ENCODE peak calls at places on chromosomes 1 and 21, in five cellular contexts. B is tibial nerve; G is glutamatergic neuron; S is pancreas; W is CD8-positive, alpha-beta T cell. I is an unnamed sample.

GRCh38 chr1:99737016-99737415 is 29.4 kb downstream of the FRRS1 start:
- DNase-seq in W (no peak), S (no peak), B (peak; percentile 28), G (peak; percentile 22), I (peak; percentile 82)

GRCh38 chr1:1000357-1001056 is 610 bp upstream of the HES4 start:
- DNase-seq in B (peak; percentile 57), S (peak; percentile 62), G (peak; percentile 90), W (peak; percentile 57), I (peak; percentile 73)

GRCh38 chr1:226526801-226527595 is 21.6 kb upstream of the STUM start:
- DNase-seq in B (no peak), S (peak; percentile 74), W (no peak), G (no peak), I (peak; percentile 91)

GRCh38 chr1:47901001-47901575 is 96.1 kb downstream of the TRABD2B start:
- DNase-seq in S (no peak), G (no peak), W (no peak), B (no peak), I (no peak)

GRCh38 chr1:2134604-2135307 is 59.8 kb downstream of the FAAP20 start:
- DNase-seq in G (no peak), S (no peak), B (no peak), W (no peak), I (no peak)

GRCh38 chr1:189269011-189269410 is 1208.7 kb downstream of the BRINP3 start:
- DNase-seq in B (no peak), G (no peak), W (no peak), S (no peak), I (peak; percentile 68)

GRCh38 chr1:194816859-194817258 is 1630.4 kb upstream of the B3GALT2 start:
- DNase-seq in W (no peak), B (no peak), G (no peak), S (no peak), I (no peak)

GRCh38 chr1:216502528-216503162 is 79.4 kb upstream of the USH2A start:
- DNase-seq in B (no peak), S (no peak), W (no peak), G (no peak), I (peak; percentile 34)

GRCh38 chr1:212728606-212729005 is 29.0 kb upstream of the BATF3 start:
- DNase-seq in G (no peak), B (no peak), S (no peak), W (no peak), I (no peak)

DNA sequence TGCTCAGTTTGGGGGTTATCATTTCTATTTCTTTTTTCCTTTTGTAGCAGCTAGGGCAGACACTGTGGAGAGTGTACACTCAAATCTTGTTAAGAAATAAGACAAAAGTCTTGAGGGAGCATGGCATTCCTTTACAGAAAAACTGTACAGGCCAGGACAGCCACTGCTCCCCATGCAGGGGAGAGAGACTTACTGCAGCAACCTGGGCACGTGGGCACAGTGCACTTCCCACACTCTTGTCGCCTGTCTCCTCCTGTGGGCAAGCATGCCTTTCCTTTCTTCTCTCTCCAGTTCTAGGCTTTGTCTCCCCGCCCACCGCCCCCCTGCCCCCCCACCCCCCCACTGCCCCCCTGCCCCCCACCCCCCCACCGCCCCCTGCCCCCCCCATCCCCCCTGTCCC is 51.9 kb downstream of the PHC2 start:
- DNase-seq in G (no peak), W (no peak), B (no peak), S (no peak), I (no peak)
- TF ChIP-seq CTCF in G (no peak), W (no peak), B (no peak), S (no peak), I (no peak)

GRCh38 chr1:9128520-9129371 is at the start of gene GPR157:
- DNase-seq in B (peak; percentile 80), G (peak; percentile 68), S (peak; percentile 91), W (peak; percentile 81), I (peak; percentile 89)
- TF ChIP-seq CTCF in B (peak; percentile 29), G (no peak), S (no peak), W (no peak), I (peak; percentile 2)

DNA sequence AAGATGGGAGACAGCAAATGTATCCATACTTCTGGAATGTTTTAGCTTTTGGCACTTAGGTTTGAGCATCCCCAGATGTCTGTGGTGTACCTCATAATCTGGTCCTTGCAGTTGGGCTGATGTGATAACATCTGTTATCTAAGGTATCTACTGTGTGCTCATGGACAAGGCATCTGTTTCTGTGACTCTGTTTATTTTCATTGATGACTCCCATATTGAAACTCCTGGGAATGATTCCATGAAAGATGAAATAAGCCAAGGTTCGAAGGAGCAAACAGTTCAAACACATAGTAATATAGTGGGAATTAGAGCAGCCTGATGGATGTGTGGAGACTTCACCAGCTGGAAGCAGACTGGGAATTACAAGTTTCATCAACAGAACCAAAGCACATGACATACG is 20.7 kb upstream of the TRIM45 start:
- DNase-seq in W (no peak), B (no peak), S (no peak), G (no peak), I (no peak)
- TF ChIP-seq CTCF in W (no peak), B (no peak), S (no peak), G (no peak), I (no peak)

GRCh38 chr21:43268804-43269186 is 100.0 kb downstream of the CRYAA start:
- DNase-seq in B (no peak), G (no peak), S (no peak), W (no peak), I (no peak)
- TF ChIP-seq CTCF in B (no peak), G (no peak), S (no peak), W (no peak), I (peak; percentile 29)

GRCh38 chr1:91021686-91022517 is at the start of gene ZNF644:
- DNase-seq in B (peak; percentile 83), G (peak; percentile 91), W (peak; percentile 90), S (peak; percentile 90), I (peak; percentile 95)

GRCh38 chr1:91026320-91026719 is 4.5 kb upstream of the ZNF644 start:
- DNase-seq in S (no peak), G (no peak), W (no peak), B (no peak), I (no peak)

GRCh38 chr1:91022518-91022929 is 689 bp upstream of the ZNF644 start:
- DNase-seq in G (no peak), B (no peak), S (no peak), W (no peak), I (no peak)

GRCh38 chr1:91024501-91025119 is 2.8 kb upstream of the ZNF644 start:
- DNase-seq in B (no peak), S (no peak), G (no peak), W (no peak), I (no peak)

GRCh38 chr1:91026777-91027176 is 4.9 kb upstream of the ZNF644 start:
- DNase-seq in S (no peak), W (no peak), B (no peak), G (no peak), I (no peak)
- TF ChIP-seq CTCF in S (no peak), W (peak; percentile 50), B (no peak), G (no peak), I (peak; percentile 19)

GRCh38 chr1:53349369-53349705 is 21.5 kb upstream of the LRP8 start:
- DNase-seq in B (no peak), W (no peak), S (no peak), G (no peak), I (no peak)

GRCh38 chr1:53352576-53352975 is 24.7 kb upstream of the LRP8 start:
- DNase-seq in G (no peak), W (no peak), S (no peak), B (no peak), I (no peak)

GRCh38 chr1:53350853-53351767 is 23.2 kb upstream of the LRP8 start:
- DNase-seq in B (no peak), W (no peak), G (no peak), S (no peak), I (peak; percentile 29)

GRCh38 chr1:53348491-53349368 is 20.9 kb upstream of the LRP8 start:
- DNase-seq in S (no peak), B (no peak), G (no peak), W (peak; percentile 1), I (no peak)

DNA sequence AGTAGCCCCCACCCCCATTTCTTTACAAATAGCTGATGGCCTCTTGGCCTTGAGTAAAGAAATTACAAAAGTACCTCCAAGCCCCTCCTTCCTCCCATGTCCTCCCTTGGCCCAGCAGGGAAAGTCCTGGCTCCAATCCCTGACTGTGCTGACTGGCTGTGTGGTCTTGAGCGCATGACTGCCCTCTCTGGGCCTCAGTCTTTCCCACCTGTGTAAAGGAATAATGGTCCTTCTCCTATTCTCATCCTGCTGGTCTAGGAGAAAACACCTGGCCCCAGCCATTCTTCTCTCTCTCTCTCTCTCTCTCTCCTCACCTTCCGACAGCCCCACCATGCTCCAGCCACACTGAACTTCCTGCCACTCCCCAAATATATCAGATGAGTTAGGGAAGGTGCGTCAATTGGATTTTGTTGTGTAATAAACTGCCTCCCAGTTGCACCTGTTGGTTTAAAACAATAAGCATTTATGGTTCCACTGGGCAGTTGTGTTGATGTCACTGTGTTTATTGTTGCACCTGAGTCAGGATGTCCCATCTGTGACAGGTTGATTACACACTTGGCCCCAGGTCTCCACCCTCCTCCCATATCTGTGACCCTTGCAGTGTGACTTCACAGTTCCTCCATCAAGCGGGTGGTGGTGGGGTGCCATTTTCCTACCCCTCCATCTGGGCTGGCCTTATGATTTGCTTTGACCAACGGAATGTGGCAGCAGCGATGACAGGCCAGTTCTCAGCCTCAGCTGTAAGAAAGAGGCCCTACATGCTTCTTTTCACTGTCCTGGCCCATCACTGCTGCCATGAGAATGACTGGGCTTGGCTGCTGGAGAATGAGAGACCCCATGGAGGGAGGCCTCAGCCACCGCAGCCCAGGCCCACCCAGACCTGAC is 22.3 kb upstream of the LRP8 start:
- DNase-seq in B (no peak), G (no peak), S (no peak), W (no peak), I (no peak)
- TF ChIP-seq CTCF in B (no peak), G (no peak), S (no peak), W (no peak), I (no peak)

GRCh38 chr1:66326867-66327266 is 207.1 kb upstream of the SGIP1 start:
- DNase-seq in G (no peak), S (no peak), B (no peak), W (no peak), I (no peak)

GRCh38 chr1:66327582-66327981 is 206.4 kb upstream of the SGIP1 start:
- DNase-seq in G (no peak), W (no peak), B (no peak), S (no peak), I (no peak)

GRCh38 chr1:66325594-66326380 is 208.2 kb upstream of the SGIP1 start:
- DNase-seq in G (no peak), B (no peak), S (no peak), W (no peak), I (no peak)

GRCh38 chr1:66320231-66320630 is 213.7 kb upstream of the SGIP1 start:
- DNase-seq in G (no peak), W (no peak), S (no peak), B (no peak), I (no peak)

GRCh38 chr1:66323958-66324357 is 210.0 kb upstream of the SGIP1 start:
- DNase-seq in W (no peak), G (no peak), S (no peak), B (no peak), I (peak; percentile 14)
- TF ChIP-seq CTCF in W (no peak), G (no peak), S (no peak), B (no peak), I (no peak)

DNA sequence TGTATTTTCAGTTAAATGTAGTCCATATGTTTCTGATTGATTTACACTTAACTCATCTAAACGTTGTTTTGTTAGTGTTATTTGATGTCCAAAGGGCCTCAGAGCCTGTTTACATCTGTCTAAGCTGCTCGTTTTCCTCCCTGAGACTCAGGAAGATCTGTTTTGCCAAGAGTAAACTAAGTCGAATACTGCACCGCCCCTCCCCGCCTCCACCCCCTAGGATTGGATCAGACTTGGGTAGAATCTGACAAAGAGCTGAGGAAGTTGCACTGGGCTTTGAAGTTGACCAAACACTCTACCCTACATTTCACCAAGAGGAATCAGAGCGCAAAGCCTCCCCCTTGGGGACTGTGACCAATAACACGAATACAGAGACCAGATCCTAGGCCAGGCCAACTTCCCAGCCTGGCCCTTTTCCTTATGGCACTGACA is 206.9 kb upstream of the LMO4 start:
- DNase-seq in B (no peak), G (no peak), S (no peak), W (no peak), I (no peak)
- TF ChIP-seq CTCF in B (no peak), G (no peak), S (no peak), W (no peak), I (no peak)